ENCODE peak calls at places on chromosome 13, in five cellular contexts. I is lung, F is transverse colon, Z is astrocyte of the cerebellum, U is choroid plexus epithelial cell. W is an unnamed sample.
A peak's percentile ranks its signal among the peaks of the same experiment; 100 is the strongest.

GRCh38 chr13:48505597-48506091 is 27.2 kb downstream of the RCBTB2 start:
- DNase-seq in I (no peak), F (peak; percentile 41), Z (no peak), U (no peak), W (peak; percentile 6)

GRCh38 chr13:113121928-113122420 is 625 bp upstream of the F10 start:
- DNase-seq in I (no peak), F (no peak), Z (no peak), U (no peak), W (no peak)

GRCh38 chr13:48302920-48303330 is 626 bp upstream of the RB1 start:
- DNase-seq in I (no peak), F (no peak), Z (peak; percentile 8), U (peak; percentile 41), W (no peak)

GRCh38 chr13:99406799-99407201 is 94.5 kb upstream of the TM9SF2 start:
- DNase-seq in I (no peak), F (no peak), Z (no peak), U (peak; percentile 25), W (no peak)

GRCh38 chr13:51981355-51981754 is 29.9 kb downstream of the ATP7B start:
- DNase-seq in I (no peak), F (no peak), Z (no peak), U (peak; percentile 67), W (no peak)

GRCh38 chr13:98141509-98141908 is 1.4 kb upstream of the FARP1 start:
- DNase-seq in I (no peak), F (no peak), Z (no peak), U (no peak), W (no peak)

GRCh38 chr13:69545500-69546025 is 562.1 kb upstream of the ATXN8OS start:
- DNase-seq in I (no peak), F (no peak), Z (no peak), U (no peak), W (no peak)

GRCh38 chr13:98406475-98406874 is 170.4 kb downstream of the STK24 start:
- DNase-seq in I (no peak), F (no peak), Z (no peak), U (no peak), W (no peak)

GRCh38 chr13:107025991-107026390 is 458.1 kb upstream of the ARGLU1 start:
- DNase-seq in I (peak; percentile 39), F (no peak), Z (no peak), U (peak; percentile 31), W (peak; percentile 76)

GRCh38 chr13:51902776-51903175 is 41.0 kb downstream of the CCDC70 start:
- DNase-seq in I (no peak), F (no peak), Z (no peak), U (no peak), W (no peak)

GRCh38 chr13:73542446-73542845 is 483.6 kb downstream of the KLF5 start:
- DNase-seq in I (no peak), F (no peak), Z (no peak), U (no peak), W (peak; percentile 86)

GRCh38 chr13:73549717-73550116 is 490.9 kb downstream of the KLF5 start:
- DNase-seq in I (no peak), F (no peak), Z (no peak), U (no peak), W (no peak)

GRCh38 chr13:73548444-73548843 is 489.6 kb downstream of the KLF5 start:
- DNase-seq in I (no peak), F (no peak), Z (no peak), U (no peak), W (no peak)

GRCh38 chr13:73547239-73547638 is 488.4 kb downstream of the KLF5 start:
- DNase-seq in I (no peak), F (no peak), Z (no peak), U (no peak), W (peak; percentile 53)

DNA sequence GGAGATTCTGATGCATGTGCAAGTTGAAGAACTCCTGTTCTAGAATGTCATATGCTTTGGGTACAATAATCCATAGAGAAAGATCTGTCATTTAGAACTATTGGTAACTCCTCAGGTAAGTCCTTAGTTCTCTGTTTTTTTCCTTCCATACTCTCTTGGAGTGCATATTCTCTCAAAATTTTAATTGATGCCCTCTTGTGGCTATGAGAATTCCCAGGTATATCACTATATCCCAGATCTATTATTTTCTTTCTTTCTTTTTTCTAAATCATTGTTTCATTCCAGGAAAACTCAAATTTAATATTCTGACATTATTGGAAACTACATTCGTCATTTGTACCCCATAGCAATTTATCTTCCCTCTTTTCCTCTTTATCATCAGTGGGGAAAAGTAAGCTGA is 485.4 kb downstream of the KLF5 start:
- DNase-seq in I (no peak), F (no peak), Z (no peak), U (no peak), W (peak; percentile 19)
- TF ChIP-seq CTCF in I (no peak), F (no peak), Z (peak; percentile 3), U (no peak), W (peak; percentile 8)

DNA sequence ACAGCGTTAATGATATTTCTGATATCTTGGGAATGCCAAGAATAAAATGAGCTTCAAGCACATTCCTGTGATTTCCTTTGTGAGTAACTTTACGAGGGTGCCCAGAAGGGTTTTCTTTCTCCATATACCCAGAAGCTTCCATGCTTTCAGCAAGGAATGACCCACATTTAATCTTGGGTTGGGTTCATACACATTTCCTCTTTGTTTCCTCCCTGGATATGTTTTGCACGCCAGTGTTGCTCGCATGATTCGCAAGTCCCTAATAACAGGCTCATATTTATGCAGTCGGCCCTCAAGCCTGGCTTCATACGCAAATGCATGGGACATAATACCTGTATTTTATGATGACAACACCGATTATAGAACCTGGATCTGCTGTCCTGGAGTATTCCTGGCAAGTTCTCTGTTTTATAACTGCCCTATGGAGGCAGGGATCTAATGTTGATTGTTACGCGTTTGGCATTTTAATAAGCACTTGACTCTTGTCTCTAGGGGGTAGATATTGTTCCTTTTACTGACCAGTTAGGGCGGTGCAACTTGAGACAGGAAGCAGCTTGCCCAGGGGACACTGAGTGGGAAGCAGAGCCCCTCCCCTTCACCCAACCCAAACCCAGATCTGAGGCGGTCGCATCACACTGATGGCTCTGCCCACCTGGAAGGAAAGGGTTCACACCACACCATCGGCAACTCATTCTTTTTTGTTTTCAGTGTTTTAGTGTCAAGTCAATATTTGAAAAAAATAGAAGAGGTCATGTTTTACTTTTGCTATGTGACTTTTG is 220.4 kb upstream of the SOX1 start:
- DNase-seq in I (no peak), F (no peak), Z (no peak), U (no peak), W (no peak)
- H3K4me3 ChIP-seq in I (no peak overlapping the region), F (no peak overlapping the region), Z (no peak overlapping the region), U (no peak overlapping the region), W (no peak overlapping the region)

GRCh38 chr13:59534806-59535205 is 628.9 kb downstream of the DIAPH3 start:
- DNase-seq in I (no peak), F (no peak), Z (no peak), U (no peak), W (no peak)

GRCh38 chr13:59531571-59532091 is 632.1 kb downstream of the DIAPH3 start:
- DNase-seq in I (peak; percentile 61), F (peak; percentile 40), Z (peak; percentile 89), U (peak; percentile 85), W (peak; percentile 80)

GRCh38 chr13:59537500-59537899 is 626.2 kb downstream of the DIAPH3 start:
- DNase-seq in I (no peak), F (no peak), Z (no peak), U (no peak), W (no peak)

GRCh38 chr13:59532405-59532804 is 631.3 kb downstream of the DIAPH3 start:
- DNase-seq in I (no peak), F (no peak), Z (no peak), U (peak; percentile 10), W (peak; percentile 50)

GRCh38 chr13:59533561-59534337 is 630.0 kb downstream of the DIAPH3 start:
- DNase-seq in I (no peak), F (no peak), Z (no peak), U (peak; percentile 60), W (peak; percentile 62)
- TF ChIP-seq CTCF in I (no peak), F (no peak), Z (no peak), U (no peak), W (no peak)

GRCh38 chr13:20130012-20130411 is 30.8 kb downstream of the GJA3 start:
- DNase-seq in I (no peak), F (no peak), Z (no peak), U (no peak), W (no peak)

GRCh38 chr13:20127563-20128458 is 33.0 kb downstream of the GJA3 start:
- DNase-seq in I (peak; percentile 74), F (peak; percentile 77), Z (no peak), U (peak; percentile 44), W (peak; percentile 38)

GRCh38 chr13:20127263-20127562 is 33.6 kb downstream of the GJA3 start:
- DNase-seq in I (no peak), F (no peak), Z (no peak), U (no peak), W (no peak)

GRCh38 chr13:20129076-20129475 is 31.8 kb downstream of the GJA3 start:
- DNase-seq in I (no peak), F (no peak), Z (no peak), U (no peak), W (no peak)

DNA sequence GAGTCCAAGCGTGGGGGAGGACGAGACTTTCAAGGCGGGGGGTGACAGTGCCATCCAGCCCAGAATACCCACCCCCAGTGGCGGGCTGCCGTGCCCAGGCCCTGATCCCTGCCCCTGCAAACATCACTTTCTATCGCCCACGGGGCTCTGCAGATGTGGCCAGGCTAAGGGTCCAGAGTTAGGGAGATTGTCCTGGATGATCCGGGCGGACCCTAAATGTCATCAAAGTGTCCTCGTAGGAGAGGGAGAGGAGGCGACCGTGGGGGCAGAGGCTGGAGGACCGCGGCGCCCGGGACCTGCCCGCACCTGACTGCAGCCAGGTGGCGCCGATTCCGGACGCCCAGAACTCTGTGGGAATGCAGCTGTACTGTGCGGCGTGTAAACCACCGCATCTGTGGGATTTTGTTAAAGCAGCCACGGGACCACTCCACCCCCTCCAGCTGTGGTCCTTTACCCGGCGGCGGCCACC is 32.4 kb downstream of the GJA3 start:
- DNase-seq in I (no peak), F (peak; percentile 41), Z (no peak), U (no peak), W (peak; percentile 18)
- H3K4me3 ChIP-seq in I (peak overlapping the region; percentile 51), F (peak overlapping the region; percentile 59), Z (peak overlapping the region; percentile 39), U (peak overlapping the region; percentile 68), W (peak overlapping the region; percentile 49)

DNA sequence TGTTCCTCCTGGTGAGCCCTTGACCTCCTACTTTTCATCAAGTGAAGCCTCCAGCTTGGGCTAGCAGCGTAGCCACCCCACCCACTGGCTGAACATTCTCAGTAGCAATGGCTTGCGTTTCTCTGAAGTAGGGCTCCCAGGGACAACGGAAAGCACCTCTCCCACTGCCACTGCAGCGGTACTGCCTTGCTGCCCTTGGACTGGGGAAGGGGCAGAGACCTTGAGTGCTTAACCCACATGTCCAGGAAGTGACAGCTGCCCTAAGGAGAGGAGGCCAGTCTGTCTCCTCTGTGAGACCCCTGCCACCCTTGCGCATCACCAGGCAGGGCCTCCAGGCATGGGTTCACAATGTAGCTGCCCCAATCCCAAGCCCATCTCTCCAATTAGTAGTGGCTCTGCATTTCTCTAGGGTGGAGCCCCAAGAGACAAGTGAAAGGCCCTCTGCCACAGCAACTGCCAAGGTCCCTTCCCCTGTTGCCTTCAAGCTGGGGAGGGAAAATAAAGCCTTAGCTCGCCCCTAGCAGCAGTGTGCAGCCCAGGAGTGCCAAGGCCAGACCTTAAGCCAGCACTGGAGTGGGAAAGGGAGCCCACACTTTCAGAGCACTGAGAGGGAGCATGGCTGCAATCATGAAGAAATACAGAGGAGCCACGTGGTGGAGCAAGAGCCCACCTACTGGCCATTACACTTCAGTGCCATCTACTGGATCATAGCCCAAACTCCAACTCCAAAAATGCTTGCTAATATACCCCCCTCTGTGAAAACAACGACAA is 175.9 kb upstream of the TRPC4 start:
- DNase-seq in I (no peak), F (no peak), Z (peak; percentile 4), U (peak; percentile 79), W (peak; percentile 64)
- TF ChIP-seq CTCF in I (no peak), F (no peak), Z (peak; percentile 66), U (peak; percentile 80), W (peak; percentile 77)

GRCh38 chr13:32031025-32031814 is at the start of gene FRY:
- DNase-seq in I (peak; percentile 51), F (peak; percentile 56), Z (no peak), U (peak; percentile 68), W (peak; percentile 40)
- H3K4me3 ChIP-seq in I (peak within 1 kb of the TSS; percentile 58), F (peak within 1 kb of the TSS; percentile 85), Z (peak within 1 kb of the TSS; percentile 69), U (peak within 1 kb of the TSS; percentile 74), W (peak within 1 kb of the TSS; percentile 45)

GRCh38 chr13:28313579-28313978 is 175.2 kb downstream of the PAN3 start:
- DNase-seq in I (no peak), F (no peak), Z (no peak), U (peak; percentile 77), W (peak; percentile 15)
- TF ChIP-seq CTCF in I (no peak), F (no peak), Z (peak; percentile 7), U (peak; percentile 57), W (peak; percentile 3)